ENCODE peak calls at places on chromosomes 16 and 17, in four cellular contexts. P, J, B and V are unnamed samples.

GRCh38 chr16:17467923-17468540 is 2.7 kb downstream of the XYLT1 start:
- DNase-seq in P (peak), J (no peak), B (no peak), V (peak)

GRCh38 chr16:83624436-83625120 is 183.2 kb upstream of the HSBP1 start:
- DNase-seq in P (no peak), J (no peak), B (no peak), V (no peak)

GRCh38 chr17:50513501-50513900 is 5.3 kb downstream of the MYCBPAP start:
- DNase-seq in P (no peak), J (no peak), B (no peak), V (no peak)

GRCh38 chr16:79327836-79328235 is 272.7 kb downstream of the MAF start:
- DNase-seq in P (no peak), J (no peak), B (no peak), V (no peak)

GRCh38 chr17:560379-560935 is 154.2 kb downstream of the VPS53 start:
- DNase-seq in P (peak), J (no peak), B (no peak), V (no peak)

GRCh38 chr17:68198931-68199836 is 48.7 kb upstream of the AMZ2 start:
- DNase-seq in P (no peak), J (no peak), B (no peak), V (no peak)

GRCh38 chr16:4767872-4768548 is 1.0 kb upstream of the ZNF500 start:
- DNase-seq in P (no peak), J (no peak), B (no peak), V (no peak)

GRCh38 chr16:11325404-11326083 is 19.7 kb upstream of the RMI2 start:
- DNase-seq in P (no peak), J (no peak), B (no peak), V (no peak)

GRCh38 chr17:5922476-5922875 is 147.7 kb upstream of the WSCD1 start:
- DNase-seq in P (no peak), J (no peak), B (no peak), V (no peak)

GRCh38 chr17:19659366-19660177 is 11.0 kb downstream of the ALDH3A2 start:
- DNase-seq in P (no peak), J (no peak), B (no peak), V (no peak)

GRCh38 chr17:52828621-52829020 is 670.1 kb upstream of the CA10 start:
- DNase-seq in P (no peak), J (no peak), B (no peak), V (no peak)

GRCh38 chr16:17836868-17837602 is 366.3 kb upstream of the XYLT1 start:
- DNase-seq in P (no peak), J (no peak), B (no peak), V (no peak)

GRCh38 chr16:89491238-89491869 is 993 bp upstream of the ANKRD11 start:
- DNase-seq in P (no peak), J (no peak), B (no peak), V (peak)

GRCh38 chr16:79369796-79370195 is 230.7 kb downstream of the MAF start:
- DNase-seq in P (no peak), J (no peak), B (no peak), V (no peak)

GRCh38 chr17:56754523-56755208 is 79.1 kb downstream of the C17orf67 start:
- DNase-seq in P (peak), J (no peak), B (no peak), V (no peak)

GRCh38 chr16:11010576-11011221 is 66.3 kb downstream of the CLEC16A start:
- DNase-seq in P (no peak), J (no peak), B (no peak), V (no peak)

GRCh38 chr17:17469996-17470395 is 6.8 kb upstream of the MED9 start:
- DNase-seq in P (no peak), J (no peak), B (no peak), V (no peak)

GRCh38 chr16:1010266-1010665 is 28.7 kb downstream of the SOX8 start:
- DNase-seq in P (no peak), J (no peak), B (no peak), V (no peak)

GRCh38 chr17:75147878-75148546 is 6.3 kb downstream of the JPT1 start:
- DNase-seq in P (no peak), J (no peak), B (no peak), V (no peak)

GRCh38 chr17:73643012-73643845 is 1.0 kb downstream of the SDK2 start:
- DNase-seq in P (no peak), J (no peak), B (no peak), V (peak)

GRCh38 chr17:31275126-31275525 is 21.9 kb downstream of the OMG start:
- DNase-seq in P (no peak), J (no peak), B (no peak), V (no peak)

GRCh38 chr16:83842291-83842690 is 34.5 kb downstream of the HSBP1 start:
- DNase-seq in P (no peak), J (no peak), B (no peak), V (no peak)

GRCh38 chr17:79919164-79919585 is 79.9 kb upstream of the CBX4 start:
- DNase-seq in P (no peak), J (peak), B (no peak), V (no peak)

GRCh38 chr16:87949071-87949744 is 2.0 kb upstream of the BANP start:
- DNase-seq in P (no peak), J (no peak), B (no peak), V (no peak)

GRCh38 chr17:48335858-48336500 is 94.0 kb downstream of the SKAP1 start:
- DNase-seq in P (peak), J (no peak), B (no peak), V (peak)

GRCh38 chr16:53913082-53913870 is 209.3 kb downstream of the FTO start:
- DNase-seq in P (no peak), J (no peak), B (no peak), V (no peak)

GRCh38 chr16:67223992-67224391 is 2.9 kb upstream of the TMEM208 start:
- DNase-seq in P (no peak), J (no peak), B (no peak), V (no peak)

GRCh38 chr17:44360144-44360533 is 3.5 kb downstream of the FAM171A2 start:
- DNase-seq in P (no peak), J (no peak), B (no peak), V (no peak)

GRCh38 chr17:27526603-27527002 is 70.4 kb downstream of the KSR1 start:
- DNase-seq in P (no peak), J (no peak), B (no peak), V (no peak)

GRCh38 chr16:24999088-24999670 is 16.0 kb downstream of the ARHGAP17 start:
- DNase-seq in P (no peak), J (no peak), B (no peak), V (no peak)

GRCh38 chr16:22240023-22240697 is 34.1 kb downstream of the EEF2K start:
- DNase-seq in P (no peak), J (no peak), B (no peak), V (no peak)